ENCODE peak calls at places on chromosomes 5 and 9, in six cellular contexts. One of them, this sample, is unnamed.
A peak's percentile ranks its signal among the peaks of the same experiment; 100 is the strongest.

GRCh38 chr5:16744164-16744880 is 127.5 kb upstream of the RETREG1 start:
- DNase-seq in caudate nucleus: no peak
- DNase-seq in OCI-M1: no peak
- DNase-seq in ACHN: no peak
- DNase-seq in fibroblast of pulmonary artery: no peak
- DNase-seq in effector memory CD4-positive, alpha-beta T cell: no peak
- DNase-seq in this sample: no peak

GRCh38 chr5:65799857-65800256 is 77.9 kb downstream of the NLN start:
- DNase-seq in caudate nucleus: no peak
- DNase-seq in OCI-M1: no peak
- DNase-seq in ACHN: no peak
- DNase-seq in fibroblast of pulmonary artery: no peak
- DNase-seq in effector memory CD4-positive, alpha-beta T cell: no peak
- DNase-seq in this sample: no peak

GRCh38 chr9:4077499-4078102 is 222.3 kb downstream of the GLIS3 start:
- DNase-seq in caudate nucleus: no peak
- DNase-seq in OCI-M1: peak; percentile 99
- DNase-seq in ACHN: peak; percentile 78
- DNase-seq in fibroblast of pulmonary artery: peak; percentile 93
- DNase-seq in effector memory CD4-positive, alpha-beta T cell: no peak
- DNase-seq in this sample: peak; percentile 74

GRCh38 chr5:168346417-168346816 is 55.0 kb downstream of the WWC1 start:
- DNase-seq in caudate nucleus: no peak
- DNase-seq in OCI-M1: no peak
- DNase-seq in ACHN: peak; percentile 86
- DNase-seq in fibroblast of pulmonary artery: no peak
- DNase-seq in effector memory CD4-positive, alpha-beta T cell: no peak
- DNase-seq in this sample: no peak

GRCh38 chr9:5375790-5376477 is 36.3 kb upstream of the RLN1 start:
- DNase-seq in caudate nucleus: no peak
- DNase-seq in OCI-M1: no peak
- DNase-seq in ACHN: no peak
- DNase-seq in fibroblast of pulmonary artery: peak; percentile 35
- DNase-seq in effector memory CD4-positive, alpha-beta T cell: no peak
- DNase-seq in this sample: no peak

GRCh38 chr9:123073991-123074422 is 40.5 kb downstream of the GPR21 start:
- DNase-seq in caudate nucleus: no peak
- DNase-seq in OCI-M1: no peak
- DNase-seq in ACHN: no peak
- DNase-seq in fibroblast of pulmonary artery: peak; percentile 60
- DNase-seq in effector memory CD4-positive, alpha-beta T cell: no peak
- DNase-seq in this sample: no peak

GRCh38 chr9:26210338-26210851 is 532.2 kb upstream of the TUSC1 start:
- DNase-seq in caudate nucleus: no peak
- DNase-seq in OCI-M1: peak; percentile 97
- DNase-seq in ACHN: no peak
- DNase-seq in fibroblast of pulmonary artery: no peak
- DNase-seq in effector memory CD4-positive, alpha-beta T cell: no peak
- DNase-seq in this sample: no peak

GRCh38 chr5:170540276-170540675 is 36.5 kb downstream of the KCNIP1 start:
- DNase-seq in caudate nucleus: no peak
- DNase-seq in OCI-M1: no peak
- DNase-seq in ACHN: no peak
- DNase-seq in fibroblast of pulmonary artery: no peak
- DNase-seq in effector memory CD4-positive, alpha-beta T cell: no peak
- DNase-seq in this sample: no peak

GRCh38 chr5:98750693-98751092 is 22.8 kb upstream of the RGMB start:
- DNase-seq in caudate nucleus: no peak
- DNase-seq in OCI-M1: peak; percentile 39
- DNase-seq in ACHN: no peak
- DNase-seq in fibroblast of pulmonary artery: peak; percentile 40
- DNase-seq in effector memory CD4-positive, alpha-beta T cell: no peak
- DNase-seq in this sample: no peak

GRCh38 chr9:29511680-29512079 is 1938.4 kb upstream of the C9orf72 start:
- DNase-seq in caudate nucleus: no peak
- DNase-seq in OCI-M1: no peak
- DNase-seq in ACHN: no peak
- DNase-seq in fibroblast of pulmonary artery: no peak
- DNase-seq in effector memory CD4-positive, alpha-beta T cell: no peak
- DNase-seq in this sample: no peak

GRCh38 chr5:163649522-163649921 is 144.1 kb downstream of the MAT2B start:
- DNase-seq in caudate nucleus: no peak
- DNase-seq in OCI-M1: no peak
- DNase-seq in ACHN: no peak
- DNase-seq in fibroblast of pulmonary artery: peak; percentile 83
- DNase-seq in effector memory CD4-positive, alpha-beta T cell: no peak
- DNase-seq in this sample: no peak

GRCh38 chr5:59709346-59709821 is 184.1 kb downstream of the PDE4D start:
- DNase-seq in caudate nucleus: no peak
- DNase-seq in OCI-M1: no peak
- DNase-seq in ACHN: no peak
- DNase-seq in fibroblast of pulmonary artery: no peak
- DNase-seq in effector memory CD4-positive, alpha-beta T cell: no peak
- DNase-seq in this sample: no peak

GRCh38 chr5:143229896-143230675 is 173.4 kb downstream of the NR3C1 start:
- DNase-seq in caudate nucleus: peak; percentile 56
- DNase-seq in OCI-M1: no peak
- DNase-seq in ACHN: no peak
- DNase-seq in fibroblast of pulmonary artery: no peak
- DNase-seq in effector memory CD4-positive, alpha-beta T cell: peak; percentile 20
- DNase-seq in this sample: no peak

GRCh38 chr9:37656936-37657335 is 6.2 kb downstream of the FRMPD1 start:
- DNase-seq in caudate nucleus: no peak
- DNase-seq in OCI-M1: no peak
- DNase-seq in ACHN: no peak
- DNase-seq in fibroblast of pulmonary artery: no peak
- DNase-seq in effector memory CD4-positive, alpha-beta T cell: no peak
- DNase-seq in this sample: no peak

GRCh38 chr5:175479125-175479881 is 943 bp downstream of the SFXN1 start:
- DNase-seq in caudate nucleus: no peak
- DNase-seq in OCI-M1: peak; percentile 41
- DNase-seq in ACHN: peak; percentile 0
- DNase-seq in fibroblast of pulmonary artery: no peak
- DNase-seq in effector memory CD4-positive, alpha-beta T cell: no peak
- DNase-seq in this sample: no peak

GRCh38 chr9:113566712-113567071 is 103.2 kb downstream of the RGS3 start:
- DNase-seq in caudate nucleus: no peak
- DNase-seq in OCI-M1: no peak
- DNase-seq in ACHN: no peak
- DNase-seq in fibroblast of pulmonary artery: no peak
- DNase-seq in effector memory CD4-positive, alpha-beta T cell: no peak
- DNase-seq in this sample: no peak

GRCh38 chr5:168047669-168048111 is 243.8 kb upstream of the WWC1 start:
- DNase-seq in caudate nucleus: peak; percentile 39
- DNase-seq in OCI-M1: no peak
- DNase-seq in ACHN: no peak
- DNase-seq in fibroblast of pulmonary artery: no peak
- DNase-seq in effector memory CD4-positive, alpha-beta T cell: no peak
- DNase-seq in this sample: no peak

GRCh38 chr5:154970759-154971158 is 29.9 kb downstream of the MRPL22 start:
- DNase-seq in caudate nucleus: no peak
- DNase-seq in OCI-M1: peak; percentile 33
- DNase-seq in ACHN: no peak
- DNase-seq in fibroblast of pulmonary artery: peak; percentile 33
- DNase-seq in effector memory CD4-positive, alpha-beta T cell: no peak
- DNase-seq in this sample: no peak

GRCh38 chr9:677461-678097 is 163.9 kb upstream of the DMRT1 start:
- DNase-seq in caudate nucleus: no peak
- DNase-seq in OCI-M1: peak; percentile 44
- DNase-seq in ACHN: peak; percentile 58
- DNase-seq in fibroblast of pulmonary artery: no peak
- DNase-seq in effector memory CD4-positive, alpha-beta T cell: no peak
- DNase-seq in this sample: no peak

GRCh38 chr9:113919422-113919821 is 43.3 kb downstream of the ZNF618 start:
- DNase-seq in caudate nucleus: no peak
- DNase-seq in OCI-M1: no peak
- DNase-seq in ACHN: no peak
- DNase-seq in fibroblast of pulmonary artery: no peak
- DNase-seq in effector memory CD4-positive, alpha-beta T cell: no peak
- DNase-seq in this sample: no peak

GRCh38 chr9:90000925-90001324 is 396.1 kb downstream of the GADD45G start:
- DNase-seq in caudate nucleus: no peak
- DNase-seq in OCI-M1: no peak
- DNase-seq in ACHN: no peak
- DNase-seq in fibroblast of pulmonary artery: no peak
- DNase-seq in effector memory CD4-positive, alpha-beta T cell: no peak
- DNase-seq in this sample: no peak

GRCh38 chr9:4371108-4371507 is 71.2 kb upstream of the GLIS3 start:
- DNase-seq in caudate nucleus: no peak
- DNase-seq in OCI-M1: no peak
- DNase-seq in ACHN: peak; percentile 15
- DNase-seq in fibroblast of pulmonary artery: peak; percentile 83
- DNase-seq in effector memory CD4-positive, alpha-beta T cell: no peak
- DNase-seq in this sample: no peak

GRCh38 chr5:39138892-39139291 is 64.7 kb upstream of the RICTOR start:
- DNase-seq in caudate nucleus: no peak
- DNase-seq in OCI-M1: no peak
- DNase-seq in ACHN: no peak
- DNase-seq in fibroblast of pulmonary artery: peak; percentile 88
- DNase-seq in effector memory CD4-positive, alpha-beta T cell: no peak
- DNase-seq in this sample: no peak

GRCh38 chr5:147418613-147419012 is 91.3 kb downstream of the DPYSL3 start:
- DNase-seq in caudate nucleus: no peak
- DNase-seq in OCI-M1: no peak
- DNase-seq in ACHN: no peak
- DNase-seq in fibroblast of pulmonary artery: no peak
- DNase-seq in effector memory CD4-positive, alpha-beta T cell: no peak
- DNase-seq in this sample: no peak

GRCh38 chr9:121289554-121290370 is 21.8 kb downstream of the GSN start:
- DNase-seq in caudate nucleus: no peak
- DNase-seq in OCI-M1: peak; percentile 4
- DNase-seq in ACHN: no peak
- DNase-seq in fibroblast of pulmonary artery: no peak
- DNase-seq in effector memory CD4-positive, alpha-beta T cell: no peak
- DNase-seq in this sample: no peak

GRCh38 chr5:154712518-154713437 is 42.4 kb upstream of the LARP1 start:
- DNase-seq in caudate nucleus: no peak
- DNase-seq in OCI-M1: no peak
- DNase-seq in ACHN: no peak
- DNase-seq in fibroblast of pulmonary artery: no peak
- DNase-seq in effector memory CD4-positive, alpha-beta T cell: no peak
- DNase-seq in this sample: peak; percentile 41

GRCh38 chr9:38025166-38025565 is 43.9 kb downstream of the SHB start:
- DNase-seq in caudate nucleus: no peak
- DNase-seq in OCI-M1: no peak
- DNase-seq in ACHN: no peak
- DNase-seq in fibroblast of pulmonary artery: no peak
- DNase-seq in effector memory CD4-positive, alpha-beta T cell: no peak
- DNase-seq in this sample: no peak

GRCh38 chr5:157295247-157295646 is 29.3 kb downstream of the CYFIP2 start:
- DNase-seq in caudate nucleus: no peak
- DNase-seq in OCI-M1: no peak
- DNase-seq in ACHN: no peak
- DNase-seq in fibroblast of pulmonary artery: no peak
- DNase-seq in effector memory CD4-positive, alpha-beta T cell: no peak
- DNase-seq in this sample: no peak

GRCh38 chr5:98564836-98565235 is 208.6 kb upstream of the RGMB start:
- DNase-seq in caudate nucleus: no peak
- DNase-seq in OCI-M1: no peak
- DNase-seq in ACHN: no peak
- DNase-seq in fibroblast of pulmonary artery: no peak
- DNase-seq in effector memory CD4-positive, alpha-beta T cell: no peak
- DNase-seq in this sample: no peak

GRCh38 chr5:32258406-32258805 is 54.3 kb downstream of the MTMR12 start:
- DNase-seq in caudate nucleus: no peak
- DNase-seq in OCI-M1: no peak
- DNase-seq in ACHN: no peak
- DNase-seq in fibroblast of pulmonary artery: no peak
- DNase-seq in effector memory CD4-positive, alpha-beta T cell: no peak
- DNase-seq in this sample: no peak

GRCh38 chr9:109320734-109321448 is at the start of gene EPB41L4B:
- DNase-seq in caudate nucleus: peak; percentile 62
- DNase-seq in OCI-M1: peak; percentile 84
- DNase-seq in ACHN: peak; percentile 78
- DNase-seq in fibroblast of pulmonary artery: peak; percentile 75
- DNase-seq in effector memory CD4-positive, alpha-beta T cell: peak; percentile 63
- DNase-seq in this sample: peak; percentile 88

GRCh38 chr9:82590845-82591244 is 472.1 kb downstream of the RASEF start:
- DNase-seq in caudate nucleus: no peak
- DNase-seq in OCI-M1: no peak
- DNase-seq in ACHN: no peak
- DNase-seq in fibroblast of pulmonary artery: no peak
- DNase-seq in effector memory CD4-positive, alpha-beta T cell: no peak
- DNase-seq in this sample: no peak

GRCh38 chr9:125911861-125912260 is 164.7 kb downstream of the PBX3 start:
- DNase-seq in caudate nucleus: no peak
- DNase-seq in OCI-M1: no peak
- DNase-seq in ACHN: peak; percentile 57
- DNase-seq in fibroblast of pulmonary artery: no peak
- DNase-seq in effector memory CD4-positive, alpha-beta T cell: no peak
- DNase-seq in this sample: no peak

GRCh38 chr5:6674421-6674820 is 38.8 kb upstream of the TENT4A start:
- DNase-seq in caudate nucleus: no peak
- DNase-seq in OCI-M1: no peak
- DNase-seq in ACHN: no peak
- DNase-seq in fibroblast of pulmonary artery: no peak
- DNase-seq in effector memory CD4-positive, alpha-beta T cell: no peak
- DNase-seq in this sample: no peak